ENCODE peak calls at places on chromosome 10, in seven cellular contexts. E, F, G, L, C, I and P are unnamed samples.

GRCh38 chr10:43226851-43227845 is 39.7 kb downstream of the RASGEF1A start:
- DNase-seq in L (no peak), G (peak; percentile 24), F (no peak), C (no peak), I (no peak), E (no peak), P (no peak)

GRCh38 chr10:15515207-15515606 is 144.1 kb upstream of the FAM171A1 start:
- DNase-seq in F (no peak), L (no peak), I (no peak), C (no peak), G (no peak), E (no peak), P (no peak)

GRCh38 chr10:99689461-99689860 is 30.2 kb downstream of the ENTPD7 start:
- DNase-seq in C (no peak), F (no peak), E (peak; percentile 33), L (no peak), I (no peak), G (no peak), P (no peak)

GRCh38 chr10:988667-989545 is 672 bp downstream of the GTPBP4 start:
- DNase-seq in I (no peak), C (no peak), L (peak; percentile 66), F (peak; percentile 11), E (peak; percentile 28), G (peak; percentile 14), P (no peak)

GRCh38 chr10:110547139-110547761 is 20.2 kb upstream of the SMC3 start:
- DNase-seq in C (peak; percentile 77), F (no peak), I (no peak), L (peak; percentile 70), G (no peak), E (peak; percentile 77), P (peak; percentile 85)

GRCh38 chr10:119135517-119135890 is 30.0 kb downstream of the SFXN4 start:
- DNase-seq in E (peak; percentile 79), F (no peak), I (no peak), G (no peak), L (peak; percentile 79), C (no peak), P (peak; percentile 64)

GRCh38 chr10:81873932-81874816 is 820 bp upstream of the NRG3 start:
- DNase-seq in L (peak; percentile 55), E (no peak), I (no peak), G (peak; percentile 85), C (peak; percentile 89), F (peak; percentile 85), P (peak; percentile 21)

GRCh38 chr10:69043931-69044531 is 43.9 kb upstream of the SRGN start:
- DNase-seq in E (no peak), F (no peak), G (no peak), L (no peak), C (no peak), I (no peak), P (no peak)

GRCh38 chr10:49735161-49735560 is 27.0 kb downstream of the OGDHL start:
- DNase-seq in E (no peak), L (no peak), G (peak; percentile 28), F (no peak), C (no peak), I (no peak), P (no peak)

GRCh38 chr10:129694633-129695356 is 227.8 kb downstream of the MGMT start:
- DNase-seq in I (no peak), G (no peak), E (no peak), L (no peak), F (no peak), C (no peak), P (no peak)

GRCh38 chr10:15149042-15149771 is 19.3 kb downstream of the NMT2 start:
- DNase-seq in F (no peak), L (no peak), E (no peak), G (no peak), C (no peak), I (no peak), P (no peak)

GRCh38 chr10:31037749-31038148 is 6.1 kb upstream of the ZNF438 start:
- DNase-seq in G (no peak), F (no peak), E (no peak), L (no peak), C (no peak), I (no peak), P (no peak)
- H3K18ac ChIP-seq in G (no peak overlapping the region), F (no peak overlapping the region), E (no peak overlapping the region), L (no peak overlapping the region), C (no peak overlapping the region), I (no peak overlapping the region), P (no peak overlapping the region)

DNA sequence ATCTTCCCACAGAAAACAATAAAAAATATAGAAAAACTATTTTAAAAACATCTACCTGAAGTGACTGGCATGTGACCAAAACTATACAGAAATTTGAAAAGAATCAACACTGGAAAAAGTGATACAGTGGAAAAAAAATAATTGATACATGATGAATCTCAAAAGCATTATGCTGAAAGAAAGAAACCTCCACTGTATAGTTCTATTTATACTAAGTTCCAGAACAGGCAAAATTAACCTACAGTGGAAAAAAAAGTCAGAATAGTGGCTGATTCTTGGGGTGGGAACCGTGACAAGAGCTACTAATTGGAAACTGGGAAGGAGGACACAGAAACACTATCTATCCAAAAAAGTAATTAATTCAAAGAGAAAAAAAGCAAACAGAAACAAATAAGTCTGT is 14.9 kb downstream of the RTKN2 start:
- DNase-seq in E (no peak), F (no peak), C (no peak), I (no peak), L (no peak), G (no peak), P (no peak)
- H3K18ac ChIP-seq in E (no peak overlapping the region), F (no peak overlapping the region), C (no peak overlapping the region), I (no peak overlapping the region), L (no peak overlapping the region), G (no peak overlapping the region), P (no peak overlapping the region)

GRCh38 chr10:23610626-23611307 is 171.9 kb downstream of the OTUD1 start:
- DNase-seq in E (no peak), L (no peak), C (no peak), I (no peak), G (no peak), F (no peak), P (peak; percentile 72)
- H3K18ac ChIP-seq in E (no peak overlapping the region), L (no peak overlapping the region), C (no peak overlapping the region), I (no peak overlapping the region), G (no peak overlapping the region), F (no peak overlapping the region), P (no peak overlapping the region)

GRCh38 chr10:88473989-88474883 is 108.9 kb downstream of the RNLS start:
- DNase-seq in C (no peak), I (no peak), L (no peak), G (no peak), E (no peak), F (no peak), P (no peak)

GRCh38 chr10:88472540-88472939 is 110.6 kb downstream of the RNLS start:
- DNase-seq in F (no peak), L (no peak), I (peak; percentile 15), E (peak; percentile 19), C (peak; percentile 40), G (no peak), P (no peak)

GRCh38 chr10:88467835-88468485 is 115.2 kb downstream of the RNLS start:
- DNase-seq in L (no peak), E (peak; percentile 12), F (no peak), I (no peak), G (no peak), C (no peak), P (no peak)

GRCh38 chr10:88474884-88475844 is 108.0 kb downstream of the RNLS start:
- DNase-seq in G (no peak), C (no peak), E (no peak), I (no peak), L (no peak), F (no peak), P (no peak)

GRCh38 chr10:88471909-88472308 is 111.2 kb downstream of the RNLS start:
- DNase-seq in E (no peak), G (no peak), L (no peak), I (peak; percentile 1), C (peak; percentile 17), F (no peak), P (no peak)
- H3K18ac ChIP-seq in E (no peak overlapping the region), G (no peak overlapping the region), L (no peak overlapping the region), I (no peak overlapping the region), C (no peak overlapping the region), F (no peak overlapping the region), P (no peak overlapping the region)

DNA sequence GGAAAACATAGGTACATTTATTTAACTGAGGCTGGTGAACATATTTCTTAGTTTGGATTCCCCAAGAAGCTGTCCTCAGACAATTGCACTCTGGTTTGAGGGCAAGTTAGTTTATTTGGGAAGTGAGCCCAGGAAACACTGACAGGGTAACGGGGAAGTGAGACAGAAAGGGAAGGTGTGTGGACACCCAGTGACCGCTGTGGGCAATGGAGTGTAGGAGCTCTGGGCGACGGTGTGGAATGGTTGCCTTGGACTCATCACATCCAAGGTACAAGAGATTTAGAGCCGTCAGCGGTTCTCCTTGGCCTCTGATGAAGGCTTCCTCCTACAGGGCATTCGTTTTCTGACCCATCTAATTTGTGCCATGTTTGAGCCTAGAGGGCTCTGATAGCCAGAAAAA is 7.1 kb downstream of the MRC1 start:
- DNase-seq in L (no peak), F (no peak), E (no peak), C (no peak), I (no peak), G (no peak), P (no peak)
- H3K18ac ChIP-seq in L (no peak overlapping the region), F (no peak overlapping the region), E (no peak overlapping the region), C (no peak overlapping the region), I (no peak overlapping the region), G (no peak overlapping the region), P (no peak overlapping the region)

DNA sequence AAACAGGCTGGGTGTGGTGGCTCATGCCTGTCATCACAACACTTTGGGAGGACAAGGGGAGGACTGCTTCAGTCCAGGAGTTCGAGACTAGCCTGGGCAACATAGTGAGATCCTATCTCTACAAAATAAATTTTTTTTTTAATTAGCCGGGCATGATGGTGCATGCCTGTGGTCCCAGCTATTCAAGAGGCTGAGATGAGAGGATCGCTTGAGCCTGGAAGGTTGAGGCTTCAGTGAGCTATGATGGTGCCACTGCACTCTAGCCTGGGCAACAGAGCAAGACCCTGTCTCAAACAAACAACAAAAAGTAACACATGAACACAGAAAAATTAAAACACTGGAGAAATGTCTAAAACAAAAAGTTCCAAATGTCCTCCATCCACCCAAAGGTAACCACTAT is 22.9 kb downstream of the PIK3AP1 start:
- DNase-seq in E (no peak), F (no peak), C (no peak), I (no peak), G (no peak), L (no peak), P (no peak)
- H3K18ac ChIP-seq in E (no peak overlapping the region), F (no peak overlapping the region), C (no peak overlapping the region), I (no peak overlapping the region), G (no peak overlapping the region), L (no peak overlapping the region), P (no peak overlapping the region)